ENCODE peak calls at places on chromosomes 3 and 15, in six cellular contexts. One of them, this sample, is unnamed.

GRCh38 chr15:98727115-98728040 is 79.0 kb downstream of the IGF1R start:
- DNase-seq in ovary: peak; percentile 84
- DNase-seq in colonic mucosa: peak; percentile 83
- DNase-seq in foreskin fibroblast: peak; percentile 95
- DNase-seq in heart right ventricle: peak; percentile 85
- DNase-seq in right atrium auricular region: peak; percentile 96
- DNase-seq in this sample: peak; percentile 95

GRCh38 chr3:11424277-11424676 is 152.1 kb downstream of the ATG7 start:
- DNase-seq in ovary: no peak
- DNase-seq in colonic mucosa: no peak
- DNase-seq in foreskin fibroblast: no peak
- DNase-seq in heart right ventricle: no peak
- DNase-seq in right atrium auricular region: no peak
- DNase-seq in this sample: no peak

GRCh38 chr15:69990566-69991391 is 106.9 kb downstream of the TLE3 start:
- DNase-seq in ovary: no peak
- DNase-seq in colonic mucosa: no peak
- DNase-seq in foreskin fibroblast: no peak
- DNase-seq in heart right ventricle: no peak
- DNase-seq in right atrium auricular region: no peak
- DNase-seq in this sample: no peak

GRCh38 chr3:49013738-49014660 is 4.4 kb downstream of the DALRD3 start:
- DNase-seq in ovary: peak; percentile 31
- DNase-seq in colonic mucosa: peak; percentile 61
- DNase-seq in foreskin fibroblast: no peak
- DNase-seq in heart right ventricle: no peak
- DNase-seq in right atrium auricular region: no peak
- DNase-seq in this sample: no peak

GRCh38 chr3:179071161-179071568 is 444 bp downstream of the ZMAT3 start:
- DNase-seq in ovary: no peak
- DNase-seq in colonic mucosa: peak; percentile 37
- DNase-seq in foreskin fibroblast: no peak
- DNase-seq in heart right ventricle: no peak
- DNase-seq in right atrium auricular region: no peak
- DNase-seq in this sample: peak; percentile 48

GRCh38 chr3:142912440-142913172 is 23.7 kb upstream of the PCOLCE2 start:
- DNase-seq in ovary: no peak
- DNase-seq in colonic mucosa: no peak
- DNase-seq in foreskin fibroblast: no peak
- DNase-seq in heart right ventricle: no peak
- DNase-seq in right atrium auricular region: no peak
- DNase-seq in this sample: no peak

GRCh38 chr3:194671511-194671899 is 486 bp downstream of the LSG1 start:
- DNase-seq in ovary: no peak
- DNase-seq in colonic mucosa: no peak
- DNase-seq in foreskin fibroblast: peak; percentile 34
- DNase-seq in heart right ventricle: no peak
- DNase-seq in right atrium auricular region: no peak
- DNase-seq in this sample: no peak

GRCh38 chr15:72856549-72857040 is 73.0 kb upstream of the ADPGK start:
- DNase-seq in ovary: no peak
- DNase-seq in colonic mucosa: no peak
- DNase-seq in foreskin fibroblast: no peak
- DNase-seq in heart right ventricle: no peak
- DNase-seq in right atrium auricular region: no peak
- DNase-seq in this sample: no peak

GRCh38 chr3:106239195-106239697 is 370.4 kb upstream of the CBLB start:
- DNase-seq in ovary: no peak
- DNase-seq in colonic mucosa: no peak
- DNase-seq in foreskin fibroblast: no peak
- DNase-seq in heart right ventricle: no peak
- DNase-seq in right atrium auricular region: no peak
- DNase-seq in this sample: no peak

GRCh38 chr3:192445768-192446644 is 281.3 kb downstream of the FGF12 start:
- DNase-seq in ovary: no peak
- DNase-seq in colonic mucosa: no peak
- DNase-seq in foreskin fibroblast: no peak
- DNase-seq in heart right ventricle: peak; percentile 15
- DNase-seq in right atrium auricular region: no peak
- DNase-seq in this sample: peak; percentile 56

GRCh38 chr3:106089806-106090205 is 221.0 kb upstream of the CBLB start:
- DNase-seq in ovary: no peak
- DNase-seq in colonic mucosa: no peak
- DNase-seq in foreskin fibroblast: no peak
- DNase-seq in heart right ventricle: no peak
- DNase-seq in right atrium auricular region: no peak
- DNase-seq in this sample: no peak

GRCh38 chr3:192812736-192813383 is 85.5 kb upstream of the FGF12 start:
- DNase-seq in ovary: no peak
- DNase-seq in colonic mucosa: peak; percentile 44
- DNase-seq in foreskin fibroblast: peak; percentile 52
- DNase-seq in heart right ventricle: no peak
- DNase-seq in right atrium auricular region: no peak
- DNase-seq in this sample: peak; percentile 71

GRCh38 chr15:58521293-58521991 is 89.7 kb downstream of the LIPC start:
- DNase-seq in ovary: peak; percentile 44
- DNase-seq in colonic mucosa: no peak
- DNase-seq in foreskin fibroblast: peak; percentile 45
- DNase-seq in heart right ventricle: peak; percentile 33
- DNase-seq in right atrium auricular region: peak; percentile 70
- DNase-seq in this sample: peak; percentile 66

GRCh38 chr3:29410660-29411405 is 130.0 kb downstream of the RBMS3 start:
- DNase-seq in ovary: no peak
- DNase-seq in colonic mucosa: no peak
- DNase-seq in foreskin fibroblast: no peak
- DNase-seq in heart right ventricle: no peak
- DNase-seq in right atrium auricular region: no peak
- DNase-seq in this sample: no peak

GRCh38 chr3:115321396-115321795 is 174.3 kb upstream of the ZBTB20 start:
- DNase-seq in ovary: no peak
- DNase-seq in colonic mucosa: no peak
- DNase-seq in foreskin fibroblast: peak; percentile 85
- DNase-seq in heart right ventricle: no peak
- DNase-seq in right atrium auricular region: no peak
- DNase-seq in this sample: peak; percentile 76

GRCh38 chr15:44327578-44327977 is 39.1 kb downstream of the GOLM2 start:
- DNase-seq in ovary: no peak
- DNase-seq in colonic mucosa: no peak
- DNase-seq in foreskin fibroblast: no peak
- DNase-seq in heart right ventricle: no peak
- DNase-seq in right atrium auricular region: no peak
- DNase-seq in this sample: no peak

GRCh38 chr3:106261396-106261795 is 392.6 kb upstream of the CBLB start:
- DNase-seq in ovary: no peak
- DNase-seq in colonic mucosa: no peak
- DNase-seq in foreskin fibroblast: no peak
- DNase-seq in heart right ventricle: no peak
- DNase-seq in right atrium auricular region: no peak
- DNase-seq in this sample: peak; percentile 60

GRCh38 chr3:179739816-179740594 is 87.2 kb downstream of the USP13 start:
- DNase-seq in ovary: no peak
- DNase-seq in colonic mucosa: no peak
- DNase-seq in foreskin fibroblast: no peak
- DNase-seq in heart right ventricle: no peak
- DNase-seq in right atrium auricular region: no peak
- DNase-seq in this sample: no peak

GRCh38 chr3:129618186-129618820 is 11.8 kb upstream of the PLXND1 start:
- DNase-seq in ovary: no peak
- DNase-seq in colonic mucosa: no peak
- DNase-seq in foreskin fibroblast: no peak
- DNase-seq in heart right ventricle: peak; percentile 31
- DNase-seq in right atrium auricular region: no peak
- DNase-seq in this sample: no peak

GRCh38 chr3:9703736-9704342 is at the start of gene CPNE9:
- DNase-seq in ovary: no peak
- DNase-seq in colonic mucosa: no peak
- DNase-seq in foreskin fibroblast: no peak
- DNase-seq in heart right ventricle: no peak
- DNase-seq in right atrium auricular region: no peak
- DNase-seq in this sample: no peak

GRCh38 chr15:82315519-82316246 is 33.6 kb downstream of the GOLGA6L10 start:
- DNase-seq in ovary: no peak
- DNase-seq in colonic mucosa: no peak
- DNase-seq in foreskin fibroblast: no peak
- DNase-seq in heart right ventricle: peak; percentile 52
- DNase-seq in right atrium auricular region: no peak
- DNase-seq in this sample: no peak

GRCh38 chr15:40927497-40928346 is 1.4 kb upstream of the DLL4 start:
- DNase-seq in ovary: no peak
- DNase-seq in colonic mucosa: peak; percentile 58
- DNase-seq in foreskin fibroblast: no peak
- DNase-seq in heart right ventricle: no peak
- DNase-seq in right atrium auricular region: no peak
- DNase-seq in this sample: no peak

GRCh38 chr15:31234815-31235214 is 91.8 kb upstream of the KLF13 start:
- DNase-seq in ovary: no peak
- DNase-seq in colonic mucosa: no peak
- DNase-seq in foreskin fibroblast: no peak
- DNase-seq in heart right ventricle: no peak
- DNase-seq in right atrium auricular region: no peak
- DNase-seq in this sample: no peak

GRCh38 chr3:133117342-133117741 is 79.2 kb downstream of the TMEM108 start:
- DNase-seq in ovary: no peak
- DNase-seq in colonic mucosa: no peak
- DNase-seq in foreskin fibroblast: no peak
- DNase-seq in heart right ventricle: no peak
- DNase-seq in right atrium auricular region: no peak
- DNase-seq in this sample: no peak

GRCh38 chr3:160968731-160969130 is 136.4 kb downstream of the B3GALNT1 start:
- DNase-seq in ovary: no peak
- DNase-seq in colonic mucosa: no peak
- DNase-seq in foreskin fibroblast: peak; percentile 2
- DNase-seq in heart right ventricle: no peak
- DNase-seq in right atrium auricular region: no peak
- DNase-seq in this sample: peak; percentile 28

GRCh38 chr3:126340081-126340511 is 17.1 kb downstream of the KLF15 start:
- DNase-seq in ovary: peak; percentile 21
- DNase-seq in colonic mucosa: peak; percentile 13
- DNase-seq in foreskin fibroblast: peak; percentile 34
- DNase-seq in heart right ventricle: no peak
- DNase-seq in right atrium auricular region: peak; percentile 73
- DNase-seq in this sample: peak; percentile 75

GRCh38 chr3:172520332-172520831 is 2.8 kb downstream of the TNFSF10 start:
- DNase-seq in ovary: no peak
- DNase-seq in colonic mucosa: peak; percentile 56
- DNase-seq in foreskin fibroblast: peak; percentile 64
- DNase-seq in heart right ventricle: no peak
- DNase-seq in right atrium auricular region: no peak
- DNase-seq in this sample: peak; percentile 93
- H3K4me3 ChIP-seq in ovary: no peak overlapping the region
- H3K4me3 ChIP-seq in colonic mucosa: peak overlapping the region; percentile 46
- H3K4me3 ChIP-seq in foreskin fibroblast: no peak overlapping the region
- H3K4me3 ChIP-seq in heart right ventricle: peak overlapping the region; percentile 69
- H3K4me3 ChIP-seq in right atrium auricular region: peak overlapping the region; percentile 8
- H3K4me3 ChIP-seq in this sample: no peak overlapping the region

DNA sequence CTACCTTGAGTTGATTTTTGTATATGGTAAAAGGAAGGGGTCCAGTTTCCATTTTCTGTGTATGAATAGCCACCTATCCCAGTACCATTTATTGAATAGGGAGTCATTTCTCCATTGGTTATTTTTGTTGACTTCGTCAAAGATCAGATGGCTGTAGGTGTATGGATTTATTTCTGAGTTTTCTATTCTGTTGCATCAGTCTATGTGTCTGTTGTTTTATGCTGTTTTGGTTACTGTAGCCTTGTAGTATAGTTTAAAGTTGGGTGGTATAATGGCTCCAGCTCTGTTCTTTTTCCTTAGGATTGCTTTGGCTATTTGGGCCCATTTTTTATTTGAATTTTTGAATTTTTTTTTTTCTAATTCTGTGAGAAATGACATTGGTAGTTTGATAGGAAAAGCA is 125.5 kb upstream of the FGF7 start:
- DNase-seq in ovary: no peak
- DNase-seq in colonic mucosa: no peak
- DNase-seq in foreskin fibroblast: no peak
- DNase-seq in heart right ventricle: no peak
- DNase-seq in right atrium auricular region: no peak
- DNase-seq in this sample: no peak
- TF ChIP-seq CTCF in ovary: no peak
- TF ChIP-seq CTCF in colonic mucosa: no peak
- TF ChIP-seq CTCF in foreskin fibroblast: no peak
- TF ChIP-seq CTCF in heart right ventricle: no peak
- TF ChIP-seq CTCF in right atrium auricular region: no peak
- TF ChIP-seq CTCF in this sample: no peak

DNA sequence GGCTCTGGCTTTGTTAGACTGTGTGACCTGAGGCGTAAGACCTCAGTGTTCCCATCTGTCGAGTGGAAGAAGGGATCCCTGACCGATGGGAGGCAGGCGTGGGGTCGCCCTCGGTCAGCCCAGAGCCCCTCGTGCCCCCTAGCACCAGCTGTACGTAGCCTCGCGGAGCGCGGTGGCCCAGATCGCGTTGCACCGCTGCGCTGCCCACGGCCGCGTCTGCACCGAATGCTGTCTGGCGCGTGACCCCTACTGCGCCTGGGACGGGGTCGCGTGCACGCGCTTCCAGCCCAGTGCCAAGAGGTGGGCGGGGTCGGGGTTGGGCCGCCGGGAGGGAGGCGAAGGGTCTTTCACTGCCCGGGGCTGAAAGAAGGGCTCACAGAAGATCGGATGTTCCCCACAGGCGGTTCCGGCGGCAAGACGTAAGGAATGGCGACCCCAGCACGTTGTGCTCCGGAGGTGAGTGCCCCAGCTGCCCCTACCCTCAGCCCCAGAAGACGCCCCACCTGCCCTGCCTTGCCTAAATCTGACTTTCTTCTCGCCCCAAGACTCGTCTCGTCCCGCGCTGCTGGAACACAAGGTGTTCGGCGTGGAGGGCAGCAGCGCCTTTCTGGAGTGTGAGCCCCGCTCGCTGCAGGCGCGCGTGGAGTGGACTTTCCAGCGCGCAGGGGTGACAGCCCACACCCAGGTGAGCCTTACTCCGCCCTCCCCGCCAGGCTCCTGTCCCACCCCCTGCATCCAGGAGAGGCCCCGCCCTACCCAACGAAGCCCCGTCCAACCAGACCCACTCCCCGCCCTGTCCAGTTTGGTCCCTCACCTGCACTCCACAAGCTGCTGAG is 3.5 kb upstream of the LSMEM2 start:
- DNase-seq in ovary: peak; percentile 43
- DNase-seq in colonic mucosa: no peak
- DNase-seq in foreskin fibroblast: no peak
- DNase-seq in heart right ventricle: peak; percentile 17
- DNase-seq in right atrium auricular region: no peak
- DNase-seq in this sample: no peak
- H3K4me3 ChIP-seq in ovary: no peak overlapping the region
- H3K4me3 ChIP-seq in colonic mucosa: no peak overlapping the region
- H3K4me3 ChIP-seq in foreskin fibroblast: no peak overlapping the region
- H3K4me3 ChIP-seq in heart right ventricle: no peak overlapping the region
- H3K4me3 ChIP-seq in right atrium auricular region: peak overlapping the region; percentile 6
- H3K4me3 ChIP-seq in this sample: no peak overlapping the region

GRCh38 chr15:39602143-39602542 is 21.3 kb downstream of the THBS1 start:
- DNase-seq in ovary: no peak
- DNase-seq in colonic mucosa: no peak
- DNase-seq in foreskin fibroblast: no peak
- DNase-seq in heart right ventricle: no peak
- DNase-seq in right atrium auricular region: no peak
- DNase-seq in this sample: no peak
- TF ChIP-seq CTCF in ovary: no peak
- TF ChIP-seq CTCF in colonic mucosa: no peak
- TF ChIP-seq CTCF in foreskin fibroblast: peak; percentile 2
- TF ChIP-seq CTCF in heart right ventricle: no peak
- TF ChIP-seq CTCF in right atrium auricular region: no peak
- TF ChIP-seq CTCF in this sample: peak; percentile 22